ENCODE peak calls at places on chromosomes 13 and 19, in six cellular contexts. One of them, this sample, is unnamed.

GRCh38 chr13:49247722-49248432 is at the start of gene CDADC1:
- DNase-seq in A673: peak; percentile 93
- DNase-seq in glutamatergic neuron: peak; percentile 100
- DNase-seq in endodermal cell: peak; percentile 99
- DNase-seq in foreskin fibroblast: peak; percentile 99
- DNase-seq in GM10248: peak; percentile 95
- DNase-seq in this sample: peak; percentile 100

GRCh38 chr19:33236696-33237390 is 11.2 kb upstream of the SLC7A10 start:
- DNase-seq in GM10248: no peak
- DNase-seq in foreskin fibroblast: no peak
- DNase-seq in glutamatergic neuron: peak; percentile 11
- DNase-seq in endodermal cell: no peak
- DNase-seq in A673: no peak
- DNase-seq in this sample: no peak

GRCh38 chr13:64397699-64398098 is 2832.4 kb downstream of the PCDH9 start:
- DNase-seq in endodermal cell: no peak
- DNase-seq in foreskin fibroblast: no peak
- DNase-seq in GM10248: no peak
- DNase-seq in glutamatergic neuron: no peak
- DNase-seq in A673: peak; percentile 56
- DNase-seq in this sample: no peak

GRCh38 chr13:35499131-35500051 is 22.9 kb upstream of the MAB21L1 start:
- DNase-seq in foreskin fibroblast: no peak
- DNase-seq in glutamatergic neuron: no peak
- DNase-seq in endodermal cell: no peak
- DNase-seq in GM10248: no peak
- DNase-seq in A673: no peak
- DNase-seq in this sample: no peak

GRCh38 chr19:12833747-12834417 is 497 bp downstream of the RTBDN start:
- DNase-seq in GM10248: peak; percentile 69
- DNase-seq in glutamatergic neuron: peak; percentile 81
- DNase-seq in endodermal cell: peak; percentile 88
- DNase-seq in foreskin fibroblast: peak; percentile 43
- DNase-seq in A673: peak; percentile 75
- DNase-seq in this sample: peak; percentile 65

GRCh38 chr13:97005631-97006262 is 11.5 kb upstream of the OXGR1 start:
- DNase-seq in glutamatergic neuron: no peak
- DNase-seq in foreskin fibroblast: peak; percentile 77
- DNase-seq in endodermal cell: no peak
- DNase-seq in A673: no peak
- DNase-seq in GM10248: no peak
- DNase-seq in this sample: no peak

GRCh38 chr13:39385621-39386231 is 217.3 kb downstream of the LHFPL6 start:
- DNase-seq in glutamatergic neuron: no peak
- DNase-seq in foreskin fibroblast: peak; percentile 8
- DNase-seq in GM10248: no peak
- DNase-seq in A673: peak; percentile 93
- DNase-seq in endodermal cell: no peak
- DNase-seq in this sample: no peak

GRCh38 chr19:30374791-30375650 is 2.8 kb downstream of the ZNF536 start:
- DNase-seq in GM10248: no peak
- DNase-seq in A673: peak; percentile 43
- DNase-seq in glutamatergic neuron: peak; percentile 53
- DNase-seq in endodermal cell: peak; percentile 77
- DNase-seq in foreskin fibroblast: peak; percentile 45
- DNase-seq in this sample: peak; percentile 56

GRCh38 chr19:55606471-55606787 is 982 bp downstream of the ZNF865 start:
- DNase-seq in A673: no peak
- DNase-seq in foreskin fibroblast: no peak
- DNase-seq in endodermal cell: no peak
- DNase-seq in glutamatergic neuron: no peak
- DNase-seq in GM10248: no peak
- DNase-seq in this sample: no peak

GRCh38 chr13:79530270-79530669 is 49.3 kb downstream of the NDFIP2 start:
- DNase-seq in endodermal cell: no peak
- DNase-seq in foreskin fibroblast: no peak
- DNase-seq in GM10248: no peak
- DNase-seq in glutamatergic neuron: no peak
- DNase-seq in A673: no peak
- DNase-seq in this sample: no peak

GRCh38 chr19:7862413-7862951 is 11.7 kb downstream of the PRR36 start:
- DNase-seq in glutamatergic neuron: peak; percentile 96
- DNase-seq in endodermal cell: peak; percentile 99
- DNase-seq in GM10248: peak; percentile 91
- DNase-seq in foreskin fibroblast: peak; percentile 69
- DNase-seq in A673: peak; percentile 41
- DNase-seq in this sample: peak; percentile 99

GRCh38 chr13:48181482-48182145 is 51.4 kb upstream of the ITM2B start:
- DNase-seq in endodermal cell: no peak
- DNase-seq in glutamatergic neuron: no peak
- DNase-seq in GM10248: no peak
- DNase-seq in foreskin fibroblast: no peak
- DNase-seq in A673: no peak
- DNase-seq in this sample: no peak

GRCh38 chr19:48170817-48171347 is 402 bp downstream of the ZSWIM9 start:
- DNase-seq in foreskin fibroblast: peak; percentile 24
- DNase-seq in A673: no peak
- DNase-seq in endodermal cell: peak; percentile 65
- DNase-seq in GM10248: no peak
- DNase-seq in glutamatergic neuron: no peak
- DNase-seq in this sample: no peak

GRCh38 chr19:18097217-18097992 is at the start of gene MAST3:
- DNase-seq in foreskin fibroblast: peak; percentile 93
- DNase-seq in glutamatergic neuron: peak; percentile 89
- DNase-seq in endodermal cell: peak; percentile 95
- DNase-seq in GM10248: peak; percentile 98
- DNase-seq in A673: peak; percentile 89
- DNase-seq in this sample: peak; percentile 85

GRCh38 chr19:55467236-55468053 is 2.9 kb upstream of the C19orf85 start:
- DNase-seq in glutamatergic neuron: peak; percentile 80
- DNase-seq in foreskin fibroblast: peak; percentile 91
- DNase-seq in A673: no peak
- DNase-seq in GM10248: peak; percentile 85
- DNase-seq in endodermal cell: peak; percentile 90
- DNase-seq in this sample: peak; percentile 83

GRCh38 chr19:42401365-42402303 is 11.5 kb upstream of the CNFN start:
- DNase-seq in glutamatergic neuron: peak; percentile 91
- DNase-seq in GM10248: peak; percentile 73
- DNase-seq in A673: peak; percentile 86
- DNase-seq in foreskin fibroblast: peak; percentile 88
- DNase-seq in endodermal cell: peak; percentile 97
- DNase-seq in this sample: peak; percentile 89

GRCh38 chr13:91280806-91281205 is 66.7 kb upstream of the MIR17HG start:
- DNase-seq in endodermal cell: no peak
- DNase-seq in GM10248: no peak
- DNase-seq in foreskin fibroblast: no peak
- DNase-seq in glutamatergic neuron: no peak
- DNase-seq in A673: peak; percentile 25
- DNase-seq in this sample: no peak

DNA sequence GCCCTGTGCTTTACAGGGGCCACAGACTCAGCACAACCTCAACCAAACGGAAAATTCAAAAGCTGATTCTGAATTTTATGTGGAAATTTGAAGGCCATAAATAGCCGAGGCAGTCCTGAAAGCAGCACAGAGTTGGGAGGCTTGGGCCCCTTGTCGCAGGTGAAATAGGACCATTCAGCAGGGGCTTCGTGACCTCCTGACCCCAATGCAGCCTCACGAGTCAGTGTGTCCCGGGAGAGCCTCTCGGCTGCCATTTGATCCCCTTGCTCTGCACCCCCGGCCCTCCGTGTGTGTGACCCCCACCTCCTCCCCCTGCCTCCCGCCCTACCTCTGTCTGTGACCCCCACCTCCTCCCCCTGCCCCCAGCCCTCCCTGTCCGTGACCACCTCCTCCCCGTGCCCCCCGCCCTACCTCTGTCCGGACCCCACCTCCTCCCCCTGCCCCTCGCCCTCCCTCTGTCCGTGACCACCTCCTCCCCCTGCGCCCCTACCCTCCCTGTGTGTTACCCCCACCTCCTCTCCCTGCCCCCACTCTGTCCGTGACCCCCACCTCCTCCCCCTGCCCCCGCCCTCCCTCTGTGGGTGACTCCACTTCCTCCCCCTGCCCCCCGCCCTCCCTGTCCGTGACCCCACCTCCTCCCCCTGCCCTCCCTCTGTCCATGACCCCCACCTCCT is 41.7 kb upstream of the TFDP1 start:
- DNase-seq in endodermal cell: no peak
- DNase-seq in GM10248: no peak
- DNase-seq in A673: no peak
- DNase-seq in glutamatergic neuron: peak; percentile 42
- DNase-seq in foreskin fibroblast: no peak
- DNase-seq in this sample: peak; percentile 75
- TF ChIP-seq CTCF in endodermal cell: no peak
- TF ChIP-seq CTCF in GM10248: no peak
- TF ChIP-seq CTCF in A673: no peak
- TF ChIP-seq CTCF in glutamatergic neuron: no peak
- TF ChIP-seq CTCF in foreskin fibroblast: no peak
- TF ChIP-seq CTCF in this sample: no peak

GRCh38 chr19:38554676-38555141 is 63.0 kb downstream of the MAP4K1 start:
- DNase-seq in endodermal cell: no peak
- DNase-seq in GM10248: no peak
- DNase-seq in A673: no peak
- DNase-seq in glutamatergic neuron: no peak
- DNase-seq in foreskin fibroblast: no peak
- DNase-seq in this sample: no peak

GRCh38 chr19:38559428-38560401 is 58.0 kb downstream of the MAP4K1 start:
- DNase-seq in A673: no peak
- DNase-seq in glutamatergic neuron: no peak
- DNase-seq in endodermal cell: no peak
- DNase-seq in foreskin fibroblast: peak; percentile 24
- DNase-seq in GM10248: peak; percentile 67
- DNase-seq in this sample: no peak

GRCh38 chr19:38555200-38555599 is 62.6 kb downstream of the MAP4K1 start:
- DNase-seq in GM10248: no peak
- DNase-seq in glutamatergic neuron: no peak
- DNase-seq in A673: no peak
- DNase-seq in foreskin fibroblast: no peak
- DNase-seq in endodermal cell: no peak
- DNase-seq in this sample: no peak

GRCh38 chr19:38557205-38557799 is 60.5 kb downstream of the MAP4K1 start:
- DNase-seq in foreskin fibroblast: no peak
- DNase-seq in A673: no peak
- DNase-seq in glutamatergic neuron: no peak
- DNase-seq in endodermal cell: no peak
- DNase-seq in GM10248: peak; percentile 65
- DNase-seq in this sample: no peak

GRCh38 chr19:38556521-38557174 is 61.1 kb downstream of the MAP4K1 start:
- DNase-seq in glutamatergic neuron: no peak
- DNase-seq in foreskin fibroblast: peak; percentile 21
- DNase-seq in GM10248: no peak
- DNase-seq in A673: peak; percentile 32
- DNase-seq in endodermal cell: no peak
- DNase-seq in this sample: no peak
- TF ChIP-seq CTCF in glutamatergic neuron: no peak
- TF ChIP-seq CTCF in foreskin fibroblast: peak; percentile 6
- TF ChIP-seq CTCF in GM10248: peak; percentile 22
- TF ChIP-seq CTCF in A673: peak; percentile 32
- TF ChIP-seq CTCF in endodermal cell: peak; percentile 59
- TF ChIP-seq CTCF in this sample: no peak

GRCh38 chr13:33514362-33514761 is 228.8 kb upstream of the STARD13 start:
- DNase-seq in glutamatergic neuron: no peak
- DNase-seq in GM10248: no peak
- DNase-seq in A673: no peak
- DNase-seq in endodermal cell: peak; percentile 74
- DNase-seq in foreskin fibroblast: no peak
- DNase-seq in this sample: no peak
- TF ChIP-seq CTCF in glutamatergic neuron: no peak
- TF ChIP-seq CTCF in GM10248: no peak
- TF ChIP-seq CTCF in A673: peak; percentile 24
- TF ChIP-seq CTCF in endodermal cell: peak; percentile 61
- TF ChIP-seq CTCF in foreskin fibroblast: no peak
- TF ChIP-seq CTCF in this sample: no peak

GRCh38 chr13:46015374-46015773 is 37.2 kb downstream of the ZC3H13 start:
- DNase-seq in glutamatergic neuron: no peak
- DNase-seq in GM10248: no peak
- DNase-seq in foreskin fibroblast: no peak
- DNase-seq in A673: no peak
- DNase-seq in endodermal cell: no peak
- DNase-seq in this sample: no peak

GRCh38 chr13:46006688-46007452 is 45.7 kb downstream of the ZC3H13 start:
- DNase-seq in glutamatergic neuron: no peak
- DNase-seq in A673: peak; percentile 51
- DNase-seq in GM10248: no peak
- DNase-seq in endodermal cell: no peak
- DNase-seq in foreskin fibroblast: no peak
- DNase-seq in this sample: no peak

GRCh38 chr13:46008631-46009030 is 43.9 kb downstream of the ZC3H13 start:
- DNase-seq in foreskin fibroblast: no peak
- DNase-seq in A673: no peak
- DNase-seq in GM10248: no peak
- DNase-seq in glutamatergic neuron: no peak
- DNase-seq in endodermal cell: no peak
- DNase-seq in this sample: no peak

GRCh38 chr13:46012404-46012803 is 40.1 kb downstream of the ZC3H13 start:
- DNase-seq in GM10248: no peak
- DNase-seq in A673: no peak
- DNase-seq in glutamatergic neuron: no peak
- DNase-seq in foreskin fibroblast: no peak
- DNase-seq in endodermal cell: no peak
- DNase-seq in this sample: no peak

DNA sequence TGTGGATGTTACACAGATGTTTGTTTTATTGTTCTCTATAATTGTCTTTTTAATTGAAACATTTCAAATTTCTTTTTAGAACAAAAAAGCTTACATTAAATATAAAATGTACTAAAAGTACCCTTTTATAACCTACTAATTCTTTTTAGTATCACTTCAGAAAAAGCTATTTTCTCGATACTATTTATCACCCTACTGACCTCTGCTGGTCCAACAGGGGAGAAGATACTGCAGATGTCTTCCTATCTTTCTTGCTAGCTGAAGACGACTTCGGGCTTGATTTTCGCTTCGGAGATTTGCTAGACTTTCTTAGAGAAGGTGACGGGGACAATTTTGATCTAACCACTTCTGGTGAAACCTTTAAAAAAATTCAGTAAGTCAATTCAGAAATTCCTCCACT is 42.4 kb downstream of the ZC3H13 start:
- DNase-seq in A673: peak; percentile 68
- DNase-seq in endodermal cell: peak; percentile 53
- DNase-seq in foreskin fibroblast: peak; percentile 34
- DNase-seq in GM10248: no peak
- DNase-seq in glutamatergic neuron: no peak
- DNase-seq in this sample: no peak
- TF ChIP-seq CTCF in A673: peak; percentile 66
- TF ChIP-seq CTCF in endodermal cell: peak; percentile 79
- TF ChIP-seq CTCF in foreskin fibroblast: peak; percentile 31
- TF ChIP-seq CTCF in GM10248: no peak
- TF ChIP-seq CTCF in glutamatergic neuron: peak; percentile 39
- TF ChIP-seq CTCF in this sample: peak; percentile 41

This sample was measured in nephron progenitor cell.